ENCODE peak calls at places on chromosome 16, in four cellular contexts. G, I, T and H are unnamed samples.
A peak's percentile ranks its signal among the peaks of the same experiment; 100 is the strongest.

GRCh38 chr16:8885674-8886592 is 3.8 kb downstream of the LITAFD start:
- DNase-seq in G (no peak), I (peak; percentile 37), T (no peak), H (no peak)

GRCh38 chr16:89971495-89972243 is 23.1 kb downstream of the DEF8 start:
- DNase-seq in G (no peak), I (no peak), T (no peak), H (no peak)

GRCh38 chr16:19835989-19836421 is 48.6 kb downstream of the GPRC5B start:
- DNase-seq in G (no peak), I (peak; percentile 22), T (no peak), H (no peak)

GRCh38 chr16:77782694-77783093 is 5.7 kb upstream of the VAT1L start:
- DNase-seq in G (no peak), I (peak; percentile 5), T (no peak), H (no peak)

GRCh38 chr16:14378131-14378551 is 251.9 kb downstream of the PARN start:
- DNase-seq in G (no peak), I (peak; percentile 47), T (no peak), H (no peak)

GRCh38 chr16:73232555-73233422 is 184.9 kb upstream of the ZFHX3 start:
- DNase-seq in G (peak; percentile 16), I (peak; percentile 98), T (peak; percentile 29), H (no peak)

GRCh38 chr16:9016824-9017223 is 53.1 kb upstream of the USP7 start:
- DNase-seq in G (no peak), I (no peak), T (peak; percentile 35), H (no peak)

GRCh38 chr16:4801962-4802658 is at the start of gene ROGDI:
- DNase-seq in G (peak; percentile 83), I (peak; percentile 50), T (peak; percentile 47), H (no peak)

GRCh38 chr16:51949260-51949659 is 597.7 kb downstream of the TOX3 start:
- DNase-seq in G (no peak), I (no peak), T (no peak), H (no peak)

GRCh38 chr16:3945751-3946603 is 65.5 kb upstream of the CREBBP start:
- DNase-seq in G (no peak), I (peak; percentile 99), T (no peak), H (no peak)

GRCh38 chr16:13435873-13436474 is 484.0 kb upstream of the ERCC4 start:
- DNase-seq in G (no peak), I (no peak), T (no peak), H (no peak)

GRCh38 chr16:35598696-35599332 is 2139.4 kb downstream of the TP53TG3F start:
- DNase-seq in G (no peak), I (no peak), T (no peak), H (no peak)

GRCh38 chr16:17306745-17307144 is 164.0 kb downstream of the XYLT1 start:
- DNase-seq in G (no peak), I (no peak), T (no peak), H (no peak)

GRCh38 chr16:19113577-19114358 is at the start of gene ITPRIPL2:
- DNase-seq in G (peak; percentile 93), I (peak; percentile 97), T (peak; percentile 54), H (peak; percentile 84)

GRCh38 chr16:70601576-70602575 is 44.5 kb upstream of the IL34 start:
- DNase-seq in G (no peak), I (peak; percentile 76), T (no peak), H (no peak)

GRCh38 chr16:69367980-69368379 is 16.4 kb upstream of the TMED6 start:
- DNase-seq in G (no peak), I (peak; percentile 78), T (no peak), H (no peak)

GRCh38 chr16:7405166-7405565 is 72.5 kb downstream of the RBFOX1 start:
- DNase-seq in G (peak; percentile 64), I (no peak), T (peak; percentile 27), H (no peak)

GRCh38 chr16:23842137-23842600 is 6.4 kb downstream of the PRKCB start:
- DNase-seq in G (no peak), I (no peak), T (no peak), H (no peak)

GRCh38 chr16:23508589-23509440 is 1.5 kb downstream of the GGA2 start:
- DNase-seq in G (no peak), I (peak; percentile 17), T (no peak), H (no peak)

GRCh38 chr16:57264950-57265371 is 19.5 kb downstream of the PLLP start:
- DNase-seq in G (no peak), I (no peak), T (no peak), H (no peak)

GRCh38 chr16:8816967-8817662 is 19.5 kb downstream of the PMM2 start:
- DNase-seq in G (no peak), I (no peak), T (no peak), H (no peak)

GRCh38 chr16:15976225-15976812 is 26.9 kb downstream of the ABCC1 start:
- DNase-seq in G (no peak), I (no peak), T (no peak), H (no peak)